ENCODE peak calls at places on chromosome 17, in six cellular contexts. I is stimulated activated CD8-positive, alpha-beta memory T cell treated with anti-CD3 and anti-CD28 coated beads, Interleukin-15, amount 100 ng/mL, for 24 hours; Z is NCI-H2081; L is nephron progenitor cell; A is neural progenitor cell; B is NCI-H345. U is an unnamed sample.

GRCh38 chr17:70378005-70378404 is 208.7 kb downstream of the KCNJ2 start:
- DNase-seq in I (no peak), Z (no peak), L (no peak), A (no peak), B (no peak), U (no peak)

GRCh38 chr17:2172447-2172938 is 117.6 kb downstream of the HIC1 start:
- DNase-seq in I (no peak), Z (peak), L (no peak), A (peak), B (no peak), U (no peak)

GRCh38 chr17:57665696-57666095 is 79.4 kb downstream of the CCDC182 start:
- DNase-seq in I (no peak), Z (no peak), L (no peak), A (peak), B (no peak), U (no peak)

GRCh38 chr17:76023900-76024237 is 3.2 kb downstream of the EVPL start:
- DNase-seq in I (no peak), Z (no peak), L (no peak), A (no peak), B (no peak), U (no peak)

GRCh38 chr17:40495140-40495539 is 6.3 kb downstream of the TNS4 start:
- DNase-seq in I (no peak), Z (no peak), L (no peak), A (no peak), B (no peak), U (no peak)

GRCh38 chr17:72697602-72698146 is 394.8 kb downstream of the SLC39A11 start:
- DNase-seq in I (no peak), Z (peak), L (no peak), A (no peak), B (no peak), U (no peak)

GRCh38 chr17:59185997-59186396 is 23.8 kb upstream of the SMG8 start:
- DNase-seq in I (no peak), Z (no peak), L (no peak), A (no peak), B (no peak), U (no peak)

GRCh38 chr17:27644586-27644985 is 13.6 kb downstream of the LGALS9 start:
- DNase-seq in I (no peak), Z (no peak), L (no peak), A (no peak), B (no peak), U (no peak)

U was measured in GOT3.